ENCODE peak calls at places on chromosomes 11 and 22, in seven cellular contexts. One of them, this sample, is unnamed.

GRCh38 chr22:48347311-48347710 is 1480.4 kb downstream of the BRD1 start:
- DNase-seq in trophoblast cell: no peak
- DNase-seq in neuronal stem cell: no peak
- DNase-seq in IMR-90: no peak
- DNase-seq in mesenchymal stem cell: no peak
- DNase-seq in H9: no peak
- DNase-seq in H1: no peak
- DNase-seq in this sample: no peak

GRCh38 chr11:58788355-58789023 is 56.0 kb downstream of the GLYATL2 start:
- DNase-seq in trophoblast cell: peak
- DNase-seq in neuronal stem cell: peak
- DNase-seq in IMR-90: peak
- DNase-seq in mesenchymal stem cell: peak
- DNase-seq in H9: peak
- DNase-seq in H1: peak
- DNase-seq in this sample: peak

GRCh38 chr11:27913650-27914049 is 194.3 kb downstream of the KIF18A start:
- DNase-seq in trophoblast cell: no peak
- DNase-seq in neuronal stem cell: no peak
- DNase-seq in IMR-90: peak
- DNase-seq in mesenchymal stem cell: peak
- DNase-seq in H9: no peak
- DNase-seq in H1: no peak
- DNase-seq in this sample: peak

GRCh38 chr11:76980196-76980595 is 54.0 kb upstream of the B3GNT6 start:
- DNase-seq in trophoblast cell: peak
- DNase-seq in neuronal stem cell: no peak
- DNase-seq in IMR-90: no peak
- DNase-seq in mesenchymal stem cell: no peak
- DNase-seq in H9: no peak
- DNase-seq in H1: no peak
- DNase-seq in this sample: no peak

GRCh38 chr11:11502303-11502828 is 119.4 kb downstream of the GALNT18 start:
- DNase-seq in trophoblast cell: no peak
- DNase-seq in neuronal stem cell: no peak
- DNase-seq in IMR-90: no peak
- DNase-seq in mesenchymal stem cell: peak
- DNase-seq in H9: no peak
- DNase-seq in H1: no peak
- DNase-seq in this sample: no peak

GRCh38 chr11:129894281-129895125 is 875 bp downstream of the NFRKB start:
- DNase-seq in trophoblast cell: no peak
- DNase-seq in neuronal stem cell: no peak
- DNase-seq in IMR-90: peak
- DNase-seq in mesenchymal stem cell: peak
- DNase-seq in H9: no peak
- DNase-seq in H1: no peak
- DNase-seq in this sample: no peak

GRCh38 chr11:10725114-10725906 is 25.7 kb upstream of the CTR9 start:
- DNase-seq in trophoblast cell: no peak
- DNase-seq in neuronal stem cell: no peak
- DNase-seq in IMR-90: peak
- DNase-seq in mesenchymal stem cell: peak
- DNase-seq in H9: no peak
- DNase-seq in H1: no peak
- DNase-seq in this sample: no peak

GRCh38 chr11:69377029-69377952 is 83.3 kb downstream of the MYEOV start:
- DNase-seq in trophoblast cell: no peak
- DNase-seq in neuronal stem cell: no peak
- DNase-seq in IMR-90: no peak
- DNase-seq in mesenchymal stem cell: no peak
- DNase-seq in H9: no peak
- DNase-seq in H1: no peak
- DNase-seq in this sample: no peak

GRCh38 chr11:129230006-129230405 is 37.9 kb upstream of the ARHGAP32 start:
- DNase-seq in trophoblast cell: no peak
- DNase-seq in neuronal stem cell: no peak
- DNase-seq in IMR-90: peak
- DNase-seq in mesenchymal stem cell: peak
- DNase-seq in H9: no peak
- DNase-seq in H1: no peak
- DNase-seq in this sample: no peak

GRCh38 chr11:97617031-97617430 is 1227.2 kb downstream of the JRKL start:
- DNase-seq in trophoblast cell: no peak
- DNase-seq in neuronal stem cell: no peak
- DNase-seq in IMR-90: no peak
- DNase-seq in mesenchymal stem cell: no peak
- DNase-seq in H9: no peak
- DNase-seq in H1: no peak
- DNase-seq in this sample: no peak

GRCh38 chr11:72008728-72009127 is 10.0 kb downstream of the IL18BP start:
- DNase-seq in trophoblast cell: no peak
- DNase-seq in neuronal stem cell: no peak
- DNase-seq in IMR-90: no peak
- DNase-seq in mesenchymal stem cell: no peak
- DNase-seq in H9: peak
- DNase-seq in H1: no peak
- DNase-seq in this sample: no peak

GRCh38 chr22:41361716-41362310 is 19.9 kb upstream of the TEF start:
- DNase-seq in trophoblast cell: no peak
- DNase-seq in neuronal stem cell: no peak
- DNase-seq in IMR-90: peak
- DNase-seq in mesenchymal stem cell: no peak
- DNase-seq in H9: no peak
- DNase-seq in H1: no peak
- DNase-seq in this sample: no peak

GRCh38 chr11:117851852-117852251 is 24.6 kb downstream of the FXYD6 start:
- DNase-seq in trophoblast cell: no peak
- DNase-seq in neuronal stem cell: no peak
- DNase-seq in IMR-90: no peak
- DNase-seq in mesenchymal stem cell: no peak
- DNase-seq in H9: peak
- DNase-seq in H1: no peak
- DNase-seq in this sample: no peak

GRCh38 chr11:72378704-72379383 is 55.5 kb downstream of the CLPB start:
- DNase-seq in trophoblast cell: no peak
- DNase-seq in neuronal stem cell: no peak
- DNase-seq in IMR-90: peak
- DNase-seq in mesenchymal stem cell: no peak
- DNase-seq in H9: no peak
- DNase-seq in H1: no peak
- DNase-seq in this sample: no peak

GRCh38 chr11:111206472-111206871 is 39.1 kb upstream of the POU2AF2 start:
- DNase-seq in trophoblast cell: no peak
- DNase-seq in neuronal stem cell: no peak
- DNase-seq in IMR-90: peak
- DNase-seq in mesenchymal stem cell: no peak
- DNase-seq in H9: no peak
- DNase-seq in H1: no peak
- DNase-seq in this sample: no peak

GRCh38 chr11:69414773-69415187 is 66.7 kb upstream of the LINC01488 start:
- DNase-seq in trophoblast cell: no peak
- DNase-seq in neuronal stem cell: no peak
- DNase-seq in IMR-90: no peak
- DNase-seq in mesenchymal stem cell: no peak
- DNase-seq in H9: no peak
- DNase-seq in H1: no peak
- DNase-seq in this sample: no peak

GRCh38 chr11:45093761-45094455 is 52.5 kb upstream of the PRDM11 start:
- DNase-seq in trophoblast cell: no peak
- DNase-seq in neuronal stem cell: no peak
- DNase-seq in IMR-90: no peak
- DNase-seq in mesenchymal stem cell: no peak
- DNase-seq in H9: peak
- DNase-seq in H1: no peak
- DNase-seq in this sample: no peak

GRCh38 chr22:37619991-37620390 is 11.4 kb downstream of the GGA1 start:
- DNase-seq in trophoblast cell: no peak
- DNase-seq in neuronal stem cell: no peak
- DNase-seq in IMR-90: no peak
- DNase-seq in mesenchymal stem cell: no peak
- DNase-seq in H9: no peak
- DNase-seq in H1: no peak
- DNase-seq in this sample: no peak

GRCh38 chr22:20206709-20207215 is 55.9 kb upstream of the CCDC188 start:
- DNase-seq in trophoblast cell: no peak
- DNase-seq in neuronal stem cell: no peak
- DNase-seq in IMR-90: peak
- DNase-seq in mesenchymal stem cell: peak
- DNase-seq in H9: no peak
- DNase-seq in H1: no peak
- DNase-seq in this sample: no peak

GRCh38 chr11:134139873-134140331 is 71.0 kb downstream of the JAM3 start:
- DNase-seq in trophoblast cell: peak
- DNase-seq in neuronal stem cell: peak
- DNase-seq in IMR-90: peak
- DNase-seq in mesenchymal stem cell: peak
- DNase-seq in H9: peak
- DNase-seq in H1: peak
- DNase-seq in this sample: peak

GRCh38 chr11:123018702-123019101 is 37.1 kb upstream of the BSX start:
- DNase-seq in trophoblast cell: no peak
- DNase-seq in neuronal stem cell: no peak
- DNase-seq in IMR-90: no peak
- DNase-seq in mesenchymal stem cell: no peak
- DNase-seq in H9: no peak
- DNase-seq in H1: no peak
- DNase-seq in this sample: no peak

GRCh38 chr11:110331626-110332025 is 35.2 kb upstream of the RDX start:
- DNase-seq in trophoblast cell: no peak
- DNase-seq in neuronal stem cell: no peak
- DNase-seq in IMR-90: no peak
- DNase-seq in mesenchymal stem cell: no peak
- DNase-seq in H9: no peak
- DNase-seq in H1: no peak
- DNase-seq in this sample: no peak

GRCh38 chr11:120551191-120551590 is 39.6 kb downstream of the GRIK4 start:
- DNase-seq in trophoblast cell: peak
- DNase-seq in neuronal stem cell: no peak
- DNase-seq in IMR-90: no peak
- DNase-seq in mesenchymal stem cell: no peak
- DNase-seq in H9: no peak
- DNase-seq in H1: no peak
- DNase-seq in this sample: no peak

GRCh38 chr11:130639369-130639768 is 190.9 kb downstream of the ADAMTS15 start:
- DNase-seq in trophoblast cell: no peak
- DNase-seq in neuronal stem cell: no peak
- DNase-seq in IMR-90: no peak
- DNase-seq in mesenchymal stem cell: no peak
- DNase-seq in H9: no peak
- DNase-seq in H1: no peak
- DNase-seq in this sample: no peak

GRCh38 chr22:35349368-35349703 is 31.6 kb upstream of the HMOX1 start:
- DNase-seq in trophoblast cell: no peak
- DNase-seq in neuronal stem cell: no peak
- DNase-seq in IMR-90: no peak
- DNase-seq in mesenchymal stem cell: no peak
- DNase-seq in H9: no peak
- DNase-seq in H1: no peak
- DNase-seq in this sample: no peak

GRCh38 chr11:2122907-2123627 is 16.1 kb downstream of the IGF2 start:
- DNase-seq in trophoblast cell: no peak
- DNase-seq in neuronal stem cell: no peak
- DNase-seq in IMR-90: no peak
- DNase-seq in mesenchymal stem cell: no peak
- DNase-seq in H9: no peak
- DNase-seq in H1: peak
- DNase-seq in this sample: no peak
- H4K8ac ChIP-seq in trophoblast cell: no peak
- H4K8ac ChIP-seq in neuronal stem cell: no peak
- H4K8ac ChIP-seq in IMR-90: peak
- H4K8ac ChIP-seq in mesenchymal stem cell: peak
- H4K8ac ChIP-seq in H9: no peak
- H4K8ac ChIP-seq in H1: peak
- H4K8ac ChIP-seq in this sample: no peak

DNA sequence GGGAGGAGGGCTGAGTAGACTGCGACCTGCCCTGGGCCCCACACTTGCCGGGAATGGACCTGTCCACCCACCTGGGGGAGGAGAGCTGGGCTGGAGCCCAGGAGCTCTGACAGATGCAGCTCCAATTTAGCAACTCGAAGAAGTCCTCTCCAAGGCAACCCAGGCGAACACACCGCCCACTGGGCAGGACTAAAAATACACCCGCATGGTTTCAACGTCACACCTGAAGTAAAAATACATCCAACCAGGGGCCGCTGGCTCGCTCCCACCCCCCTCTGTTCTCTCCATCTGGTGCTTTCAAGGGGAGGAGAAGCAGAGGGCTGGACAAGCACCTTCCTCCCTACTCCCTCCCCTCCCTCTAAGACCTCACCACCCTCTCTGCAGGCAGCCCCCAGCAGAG is 119.9 kb downstream of the FEZ1 start:
- DNase-seq in trophoblast cell: no peak
- DNase-seq in neuronal stem cell: no peak
- DNase-seq in IMR-90: no peak
- DNase-seq in mesenchymal stem cell: no peak
- DNase-seq in H9: peak
- DNase-seq in H1: no peak
- DNase-seq in this sample: peak
- H4K8ac ChIP-seq in trophoblast cell: no peak
- H4K8ac ChIP-seq in neuronal stem cell: no peak
- H4K8ac ChIP-seq in IMR-90: no peak
- H4K8ac ChIP-seq in mesenchymal stem cell: no peak
- H4K8ac ChIP-seq in H9: no peak
- H4K8ac ChIP-seq in H1: no peak
- H4K8ac ChIP-seq in this sample: no peak

DNA sequence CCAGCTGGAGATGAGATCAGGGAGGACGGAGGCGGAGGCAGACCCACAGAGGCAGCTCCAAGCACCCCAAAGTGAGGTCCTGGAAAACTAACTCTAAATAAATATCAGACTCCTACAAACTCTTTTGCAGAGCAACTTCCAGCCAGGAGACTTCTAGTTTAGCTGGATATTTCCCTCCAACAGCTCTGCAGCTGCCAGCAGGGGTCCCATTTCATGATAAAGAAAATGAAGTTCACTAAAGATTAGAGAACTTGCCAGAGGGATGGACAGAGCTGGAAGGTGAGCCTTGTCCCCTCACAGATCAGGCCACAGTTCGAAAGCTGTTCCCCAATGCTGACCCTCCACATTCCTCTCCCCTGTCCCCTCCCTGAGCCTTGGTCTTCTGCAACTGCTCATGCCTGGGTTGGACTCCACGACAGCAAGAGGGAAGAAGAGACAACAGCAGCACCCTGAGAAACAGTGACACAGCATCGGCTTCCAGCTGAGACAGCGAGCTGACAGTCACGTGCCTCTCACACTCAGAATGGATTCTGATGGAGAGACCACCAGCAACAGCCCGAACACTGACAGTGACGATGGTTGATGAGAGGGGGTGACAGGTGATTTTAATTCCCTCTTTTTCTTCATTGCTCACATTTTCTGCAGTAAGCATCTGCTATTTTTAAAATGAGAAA is 5.7 kb downstream of the CARS1 start:
- DNase-seq in trophoblast cell: no peak
- DNase-seq in neuronal stem cell: no peak
- DNase-seq in IMR-90: no peak
- DNase-seq in mesenchymal stem cell: no peak
- DNase-seq in H9: no peak
- DNase-seq in H1: no peak
- DNase-seq in this sample: peak
- H4K8ac ChIP-seq in trophoblast cell: no peak
- H4K8ac ChIP-seq in neuronal stem cell: no peak
- H4K8ac ChIP-seq in IMR-90: no peak
- H4K8ac ChIP-seq in mesenchymal stem cell: no peak
- H4K8ac ChIP-seq in H9: no peak
- H4K8ac ChIP-seq in H1: no peak
- H4K8ac ChIP-seq in this sample: no peak

GRCh38 chr11:35262735-35263134 is 123.8 kb downstream of the CD44 start:
- DNase-seq in trophoblast cell: no peak
- DNase-seq in neuronal stem cell: no peak
- DNase-seq in IMR-90: no peak
- DNase-seq in mesenchymal stem cell: no peak
- DNase-seq in H9: no peak
- DNase-seq in H1: no peak
- DNase-seq in this sample: no peak
- H4K8ac ChIP-seq in trophoblast cell: no peak
- H4K8ac ChIP-seq in neuronal stem cell: no peak
- H4K8ac ChIP-seq in IMR-90: no peak
- H4K8ac ChIP-seq in mesenchymal stem cell: no peak
- H4K8ac ChIP-seq in H9: no peak
- H4K8ac ChIP-seq in H1: no peak
- H4K8ac ChIP-seq in this sample: no peak